ENCODE peak calls at places on chromosomes 16 and 17, in eight cellular contexts. T is amygdala, Q is colonic mucosa, R is lower lobe of right lung, L is heart right ventricle, P is HuH-7.5, N is mucosa of descending colon, B is skeletal muscle cell. D is an unnamed sample.

GRCh38 chr17:57677301-57677700 is 67.8 kb downstream of the CCDC182 start:
- DNase-seq in T (no peak), Q (peak), R (no peak), L (no peak), P (no peak), N (no peak), B (no peak), D (peak)

GRCh38 chr16:67040906-67041305 is 12.0 kb downstream of the CBFB start:
- DNase-seq in T (no peak), Q (no peak), R (no peak), L (no peak), P (no peak), N (no peak), B (no peak), D (no peak)

GRCh38 chr17:6477831-6478383 is 33.7 kb downstream of the PIMREG start:
- DNase-seq in T (no peak), Q (no peak), R (no peak), L (no peak), P (no peak), N (no peak), B (no peak), D (no peak)

GRCh38 chr17:62966426-62967110 is 533 bp downstream of the TANC2 start:
- DNase-seq in T (no peak), Q (peak), R (peak), L (peak), P (no peak), N (peak), B (no peak), D (no peak)

GRCh38 chr17:80944326-80944725 is 47.3 kb upstream of the CHMP6 start:
- DNase-seq in T (no peak), Q (no peak), R (peak), L (no peak), P (no peak), N (no peak), B (no peak), D (no peak)

GRCh38 chr17:67717192-67717623 is 528 bp upstream of the NOL11 start:
- DNase-seq in T (no peak), Q (no peak), R (no peak), L (no peak), P (no peak), N (no peak), B (no peak), D (peak)

GRCh38 chr16:20849587-20850390 is 43.5 kb downstream of the REXO5 start:
- DNase-seq in T (no peak), Q (peak), R (peak), L (peak), P (peak), N (peak), B (no peak), D (peak)

GRCh38 chr16:89037261-89038152 is 56.1 kb upstream of the ACSF3 start:
- DNase-seq in T (no peak), Q (no peak), R (peak), L (peak), P (peak), N (peak), B (no peak), D (no peak)

GRCh38 chr17:21419299-21420239 is 43.4 kb downstream of the KCNJ12 start:
- DNase-seq in T (no peak), Q (no peak), R (no peak), L (no peak), P (no peak), N (no peak), B (no peak), D (no peak)

GRCh38 chr16:58026139-58026704 is 668 bp downstream of the MMP15 start:
- DNase-seq in T (no peak), Q (peak), R (peak), L (no peak), P (no peak), N (peak), B (no peak), D (no peak)

GRCh38 chr16:11392041-11392581 is 46.9 kb downstream of the RMI2 start:
- DNase-seq in T (no peak), Q (no peak), R (peak), L (no peak), P (no peak), N (no peak), B (no peak), D (no peak)

GRCh38 chr17:19005442-19005773 is 844 bp upstream of the FAM83G start:
- DNase-seq in T (no peak), Q (no peak), R (no peak), L (no peak), P (no peak), N (peak), B (no peak), D (no peak)

GRCh38 chr17:50272246-50272645 is 2.0 kb upstream of the TMEM92 start:
- DNase-seq in T (no peak), Q (no peak), R (no peak), L (no peak), P (no peak), N (no peak), B (no peak), D (no peak)

GRCh38 chr16:1614226-1615102 is 2.3 kb downstream of the CRAMP1 start:
- DNase-seq in T (no peak), Q (peak), R (no peak), L (peak), P (peak), N (peak), B (no peak), D (no peak)

GRCh38 chr16:17233301-17234002 is 237.3 kb downstream of the XYLT1 start:
- DNase-seq in T (no peak), Q (no peak), R (no peak), L (no peak), P (no peak), N (no peak), B (no peak), D (no peak)

GRCh38 chr16:88292007-88292940 is 90.5 kb upstream of the ZNF469 start:
- DNase-seq in T (no peak), Q (no peak), R (no peak), L (no peak), P (no peak), N (no peak), B (no peak), D (no peak)

GRCh38 chr16:2239231-2239675 is 3.0 kb downstream of the DNASE1L2 start:
- DNase-seq in T (no peak), Q (no peak), R (no peak), L (no peak), P (no peak), N (no peak), B (no peak), D (no peak)

GRCh38 chr16:70689035-70689969 is 3.4 kb upstream of the MTSS2 start:
- DNase-seq in T (no peak), Q (peak), R (peak), L (peak), P (no peak), N (peak), B (no peak), D (no peak)

GRCh38 chr16:85148959-85149358 is 36.7 kb upstream of the CIBAR2 start:
- DNase-seq in T (no peak), Q (no peak), R (no peak), L (no peak), P (no peak), N (no peak), B (no peak), D (no peak)

GRCh38 chr17:44804301-44805061 is 25.6 kb downstream of the GJC1 start:
- DNase-seq in T (no peak), Q (no peak), R (no peak), L (peak), P (no peak), N (no peak), B (peak), D (no peak)

GRCh38 chr17:45687594-45687993 is 96.5 kb upstream of the CRHR1 start:
- DNase-seq in T (no peak), Q (no peak), R (no peak), L (no peak), P (no peak), N (no peak), B (no peak), D (no peak)

D was measured in NCI-H774.